ENCODE peak calls at places on chromosomes 12 and 14, in ten cellular contexts. K is astrocyte of the spinal cord; J is B cell; M is A549; R is fibroblast of the aortic adventitia; L is ovary; U is adrenal gland; Z is CD8-positive, alpha-beta T cell; P is choroid plexus epithelial cell; F is nephron progenitor cell. E is an unnamed sample.
A peak's percentile ranks its signal among the peaks of the same experiment; 100 is the strongest.

GRCh38 chr14:69056389-69056788 is 77.3 kb upstream of the ACTN1 start:
- DNase-seq in L (no peak), K (peak; percentile 46), R (no peak), U (no peak), P (peak; percentile 73), M (no peak), Z (peak; percentile 25), F (no peak), J (no peak), E (no peak)

GRCh38 chr12:64895541-64895940 is 71.1 kb downstream of the TBC1D30 start:
- DNase-seq in K (peak; percentile 51), Z (no peak), J (no peak), L (no peak), P (peak; percentile 19), M (no peak), F (no peak), R (peak; percentile 22), U (no peak), E (no peak)

GRCh38 chr14:69880851-69881250 is 1.6 kb downstream of the SMOC1 start:
- DNase-seq in R (no peak), P (no peak), K (no peak), U (no peak), M (no peak), J (no peak), Z (no peak), F (no peak), L (no peak), E (no peak)

GRCh38 chr12:13342971-13343370 is 146.4 kb downstream of the EMP1 start:
- DNase-seq in U (no peak), F (no peak), P (no peak), R (peak; percentile 46), K (peak; percentile 58), Z (no peak), J (no peak), M (no peak), L (no peak), E (no peak)

GRCh38 chr12:108814462-108815211 is 42.7 kb downstream of the SSH1 start:
- DNase-seq in U (no peak), J (no peak), Z (no peak), P (no peak), F (no peak), K (no peak), M (no peak), L (no peak), R (no peak), E (no peak)

GRCh38 chr12:29807125-29807524 is 23.4 kb upstream of the TMTC1 start:
- DNase-seq in R (no peak), U (no peak), F (no peak), J (no peak), K (peak; percentile 52), P (peak; percentile 84), L (no peak), M (no peak), Z (no peak), E (no peak)

GRCh38 chr12:93803408-93803807 is 126.2 kb downstream of the CRADD start:
- DNase-seq in L (no peak), M (no peak), Z (no peak), F (no peak), R (peak; percentile 90), P (peak; percentile 87), J (no peak), U (no peak), K (peak; percentile 89), E (no peak)

GRCh38 chr14:20435454-20436362 is at the start of gene KLHL33:
- DNase-seq in K (no peak), Z (no peak), L (no peak), R (no peak), F (no peak), M (no peak), P (peak; percentile 17), J (no peak), U (no peak), E (no peak)

GRCh38 chr14:104390221-104390931 is 189.2 kb upstream of the C14orf180 start:
- DNase-seq in U (no peak), P (no peak), L (peak; percentile 4), R (no peak), F (no peak), M (no peak), J (no peak), Z (no peak), K (no peak), E (no peak)

GRCh38 chr12:65779091-65779642 is 45.1 kb upstream of the HMGA2 start:
- DNase-seq in L (no peak), K (peak; percentile 43), J (no peak), R (peak; percentile 69), M (no peak), P (peak; percentile 62), Z (no peak), U (no peak), F (no peak), E (no peak)

GRCh38 chr12:6866163-6866919 is 990 bp upstream of the TPI1 start:
- DNase-seq in K (no peak), Z (peak; percentile 37), L (peak; percentile 63), U (peak; percentile 50), J (no peak), M (no peak), F (peak; percentile 43), R (no peak), P (peak; percentile 4), E (no peak)

GRCh38 chr12:83826112-83826511 is 1086.5 kb downstream of the SLC6A15 start:
- DNase-seq in R (peak; percentile 18), M (no peak), P (peak; percentile 75), L (no peak), U (peak; percentile 70), K (peak; percentile 12), F (peak; percentile 60), Z (no peak), J (no peak), E (no peak)
- TF ChIP-seq CTCF in R (peak; percentile 53), M (peak; percentile 20), P (peak; percentile 93), L (no peak), U (peak; percentile 23), K (peak; percentile 76), F (peak; percentile 56), Z (no peak), J (peak; percentile 18), E (peak; percentile 76)

GRCh38 chr12:131740626-131741025 is 29.7 kb downstream of the SFSWAP start:
- DNase-seq in L (no peak), J (no peak), F (no peak), Z (no peak), U (no peak), K (no peak), M (no peak), P (no peak), R (no peak), E (no peak)
- TF ChIP-seq CTCF in L (no peak), J (no peak), F (no peak), Z (no peak), U (no peak), K (no peak), M (no peak), P (no peak), R (no peak), E (no peak)

GRCh38 chr12:31019561-31020308 is 53.9 kb upstream of the DDX11 start:
- DNase-seq in M (no peak), K (no peak), R (no peak), Z (no peak), U (no peak), J (no peak), P (no peak), F (no peak), L (no peak), E (no peak)

GRCh38 chr12:31020385-31021166 is 53.1 kb upstream of the DDX11 start:
- DNase-seq in P (no peak), M (no peak), L (no peak), Z (no peak), K (no peak), R (no peak), J (no peak), U (no peak), F (no peak), E (no peak)

GRCh38 chr12:31021181-31021580 is 52.5 kb upstream of the DDX11 start:
- DNase-seq in U (no peak), F (no peak), M (no peak), L (no peak), P (no peak), K (no peak), J (no peak), Z (no peak), R (no peak), E (no peak)

GRCh38 chr12:31023271-31023724 is 50.4 kb upstream of the DDX11 start:
- DNase-seq in U (no peak), K (no peak), Z (no peak), R (no peak), P (no peak), M (no peak), L (no peak), J (no peak), F (no peak), E (no peak)

DNA sequence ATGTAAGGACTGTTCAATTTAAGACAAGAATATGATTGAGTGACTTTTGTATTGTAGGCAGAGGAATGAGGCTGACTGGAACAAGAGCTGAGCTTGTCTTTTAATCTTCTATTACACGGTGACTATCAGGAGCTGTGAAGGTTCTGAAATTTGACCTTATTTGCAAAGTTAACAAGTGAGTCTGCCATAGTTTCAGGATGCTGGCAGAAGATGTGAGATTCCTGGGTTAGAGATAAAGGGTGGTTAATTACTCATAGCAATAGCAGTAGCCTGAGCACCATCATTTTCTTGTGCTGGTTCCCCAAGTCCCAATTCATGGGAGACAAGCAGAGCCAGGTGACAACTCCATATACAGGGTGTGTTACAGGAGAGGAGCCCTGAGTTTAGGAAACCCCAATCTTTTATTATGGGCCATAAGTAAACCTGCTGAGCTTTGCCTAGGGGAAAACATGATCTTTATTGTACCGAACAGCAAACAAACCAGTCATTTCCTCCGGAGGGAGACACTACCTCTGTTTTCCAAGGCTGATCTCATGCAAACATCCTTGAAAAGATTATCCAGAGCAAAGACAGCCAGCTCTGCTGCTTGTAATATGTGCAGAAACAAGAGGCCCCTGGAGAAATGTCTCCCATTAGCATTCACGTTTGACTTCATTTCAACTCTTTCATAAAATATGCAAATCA is 51.7 kb upstream of the DDX11 start:
- DNase-seq in F (no peak), J (no peak), R (no peak), K (no peak), L (no peak), P (no peak), U (no peak), Z (no peak), M (no peak), E (no peak)
- TF ChIP-seq CTCF in F (no peak), J (no peak), R (no peak), K (no peak), L (no peak), P (peak; percentile 26), U (no peak), Z (no peak), M (no peak), E (no peak)

DNA sequence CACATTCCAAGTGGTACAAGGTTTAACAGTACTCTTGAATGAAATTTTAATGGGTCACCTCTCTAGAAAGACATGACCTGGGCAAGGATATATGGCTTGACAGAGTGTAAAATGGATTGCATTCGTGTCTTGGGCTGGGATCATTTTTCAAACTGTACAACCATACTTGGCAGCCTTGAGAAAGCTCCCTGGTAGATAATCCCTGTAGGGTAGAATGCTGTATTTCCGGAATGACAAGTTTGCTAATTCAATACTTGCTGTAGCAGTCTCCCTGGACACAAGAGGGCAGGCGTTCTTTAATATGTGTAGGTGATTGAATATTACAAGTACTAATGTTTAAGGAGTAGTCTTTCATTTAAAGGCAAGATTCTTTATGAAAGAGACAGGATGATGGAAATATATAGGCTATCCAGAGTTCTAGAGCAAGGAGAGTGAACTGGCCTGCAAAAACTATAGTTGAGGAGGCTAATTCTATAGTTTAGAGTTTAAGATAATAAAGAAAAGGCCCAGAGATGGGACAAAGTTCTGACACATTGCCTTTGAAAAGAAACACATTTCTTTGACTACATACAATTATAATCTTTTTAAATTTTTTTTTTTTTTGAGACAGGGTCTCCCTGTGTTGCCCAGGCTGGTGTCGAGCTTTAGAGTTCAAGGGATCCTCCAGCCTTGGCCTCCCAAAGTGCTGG is 53.4 kb downstream of the PLBD1 start:
- DNase-seq in F (no peak), R (peak; percentile 30), K (peak; percentile 35), U (no peak), L (no peak), M (no peak), Z (no peak), P (peak; percentile 54), J (no peak), E (peak; percentile 18)
- TF ChIP-seq CTCF in F (no peak), R (peak; percentile 37), K (peak; percentile 49), U (peak; percentile 24), L (no peak), M (no peak), Z (no peak), P (peak; percentile 48), J (peak; percentile 53), E (peak; percentile 59)

E was measured in GM06990.